ENCODE peak calls at places on chromosomes 16 and 17, in six cellular contexts. K, B, U, J, I and R are unnamed samples.
A peak's percentile ranks its signal among the peaks of the same experiment; 100 is the strongest.

GRCh38 chr16:56856876-56857447 is 8.0 kb upstream of the SLC12A3 start:
- DNase-seq in J (no peak), B (no peak), U (no peak), K (no peak), I (no peak), R (no peak)

GRCh38 chr17:38735161-38735997 is 5.2 kb downstream of the CISD3 start:
- DNase-seq in B (peak; percentile 24), K (no peak), J (no peak), U (peak; percentile 56), I (peak; percentile 74), R (no peak)

GRCh38 chr16:89116341-89117238 is 22.9 kb downstream of the ACSF3 start:
- DNase-seq in I (peak; percentile 23), K (no peak), U (no peak), J (no peak), B (no peak), R (no peak)

GRCh38 chr16:84247844-84248243 is 8.0 kb upstream of the KCNG4 start:
- DNase-seq in B (no peak), U (no peak), I (no peak), K (no peak), J (peak; percentile 43), R (peak; percentile 20)

GRCh38 chr16:66740010-66740409 is 11.4 kb downstream of the DYNC1LI2 start:
- DNase-seq in I (no peak), B (peak; percentile 41), K (no peak), J (no peak), U (peak; percentile 58), R (no peak)

GRCh38 chr17:28745777-28746473 is 2.1 kb downstream of the TRAF4 start:
- DNase-seq in J (no peak), U (no peak), B (no peak), I (peak; percentile 72), K (no peak), R (no peak)

GRCh38 chr17:81535480-81536298 is 7.5 kb downstream of the FSCN2 start:
- DNase-seq in J (no peak), I (no peak), B (no peak), U (no peak), K (no peak), R (no peak)

GRCh38 chr17:60577147-60577925 is 22.7 kb upstream of the PPM1D start:
- DNase-seq in K (no peak), J (peak; percentile 47), U (peak; percentile 75), I (no peak), B (peak; percentile 88), R (peak; percentile 49)

GRCh38 chr17:65022751-65023421 is 33.7 kb downstream of the GNA13 start:
- DNase-seq in I (no peak), J (peak; percentile 87), B (peak; percentile 41), U (peak; percentile 20), K (no peak), R (peak; percentile 88)

GRCh38 chr16:74627506-74628220 is 20.7 kb upstream of the GLG1 start:
- DNase-seq in I (no peak), K (no peak), U (no peak), J (peak; percentile 29), B (peak; percentile 42), R (no peak)

GRCh38 chr16:49488336-49488735 is 114.7 kb downstream of the C16orf78 start:
- DNase-seq in U (no peak), J (no peak), I (no peak), K (no peak), B (no peak), R (no peak)

GRCh38 chr16:84367750-84368320 is 503 bp upstream of the ATP2C2 start:
- DNase-seq in U (no peak), I (peak; percentile 76), K (no peak), J (no peak), B (no peak), R (no peak)

GRCh38 chr16:2919511-2920255 is 8.0 kb downstream of the FLYWCH1 start:
- DNase-seq in J (peak; percentile 54), B (peak; percentile 78), U (peak; percentile 82), I (no peak), K (no peak), R (no peak)

GRCh38 chr16:57795431-57795878 is 6.8 kb downstream of the KIFC3 start:
- DNase-seq in K (no peak), B (peak; percentile 63), U (peak; percentile 67), I (no peak), J (peak; percentile 49), R (no peak)

GRCh38 chr16:82638095-82638798 is 11.5 kb downstream of the CDH13 start:
- DNase-seq in K (no peak), B (peak; percentile 85), I (no peak), U (peak; percentile 81), J (peak; percentile 89), R (peak; percentile 68)

GRCh38 chr17:19328441-19329061 is 34.0 kb downstream of the B9D1 start:
- DNase-seq in K (no peak), J (no peak), B (no peak), U (no peak), I (no peak), R (no peak)

GRCh38 chr17:62995377-62995885 is 29.4 kb downstream of the TANC2 start:
- DNase-seq in J (peak; percentile 37), B (peak; percentile 49), U (peak; percentile 70), I (peak; percentile 36), K (no peak), R (no peak)

GRCh38 chr16:2963074-2963610 is 933 bp upstream of the KREMEN2 start:
- DNase-seq in I (no peak), J (no peak), U (no peak), B (no peak), K (no peak), R (no peak)

GRCh38 chr16:80819988-80820387 is 15.6 kb upstream of the CDYL2 start:
- DNase-seq in J (no peak), K (no peak), I (no peak), B (no peak), U (no peak), R (no peak)

GRCh38 chr17:39640493-39641118 is 3.7 kb downstream of the STARD3 start:
- DNase-seq in U (no peak), K (no peak), J (no peak), B (no peak), I (no peak), R (no peak)

GRCh38 chr17:16286009-16286946 is 67.0 kb downstream of the CENPV start:
- DNase-seq in J (peak; percentile 99), K (peak; percentile 88), U (peak; percentile 99), I (peak; percentile 87), B (peak; percentile 98), R (peak; percentile 90)

GRCh38 chr16:6362321-6362720 is 970.3 kb upstream of the RBFOX1 start:
- DNase-seq in U (no peak), B (no peak), I (no peak), J (no peak), K (no peak), R (no peak)

GRCh38 chr16:86768231-86768791 is 190.0 kb downstream of the FOXL1 start:
- DNase-seq in U (no peak), B (no peak), J (peak; percentile 88), K (no peak), I (no peak), R (no peak)

GRCh38 chr17:78412403-78412802 is 34.0 kb downstream of the PGS1 start:
- DNase-seq in U (peak; percentile 36), I (no peak), K (no peak), J (peak; percentile 22), B (peak; percentile 56), R (no peak)

GRCh38 chr16:21150375-21151001 is at the start of gene DNAH3:
- DNase-seq in I (no peak), U (peak; percentile 45), J (no peak), K (no peak), B (no peak), R (peak; percentile 84)

GRCh38 chr17:68314916-68315535 is 23.7 kb downstream of the ARSG start:
- DNase-seq in U (peak; percentile 56), K (no peak), B (no peak), I (no peak), J (no peak), R (no peak)

GRCh38 chr17:57890857-57891232 is 41.0 kb upstream of the MRPS23 start:
- DNase-seq in B (no peak), U (no peak), K (no peak), I (no peak), J (no peak), R (no peak)

GRCh38 chr16:69345923-69346322 is 5.7 kb downstream of the TMED6 start:
- DNase-seq in K (no peak), J (no peak), B (no peak), I (no peak), U (no peak), R (no peak)

GRCh38 chr17:16906670-16907069 is 65.2 kb downstream of the TNFRSF13B start:
- DNase-seq in I (no peak), J (peak; percentile 93), K (no peak), U (no peak), B (peak; percentile 38), R (no peak)

GRCh38 chr16:27404163-27404823 is 2.3 kb downstream of the IL21R start:
- DNase-seq in B (no peak), J (no peak), I (no peak), U (no peak), K (no peak), R (no peak)

GRCh38 chr17:81254955-81255717 is 16.0 kb downstream of the NDUFAF8 start:
- DNase-seq in I (peak; percentile 87), B (peak; percentile 87), K (no peak), J (peak; percentile 77), U (peak; percentile 83), R (no peak)

GRCh38 chr16:85370543-85370880 is 242.6 kb upstream of the GSE1 start:
- DNase-seq in U (no peak), I (no peak), J (no peak), B (no peak), K (no peak), R (no peak)
- H3K4me3 ChIP-seq in U (no peak overlapping the region), I (no peak overlapping the region), J (no peak overlapping the region), B (no peak overlapping the region), K (no peak overlapping the region), R (no peak overlapping the region)

GRCh38 chr17:4790705-4791088 is 1.9 kb downstream of the GLTPD2 start:
- DNase-seq in U (no peak), K (no peak), B (no peak), I (no peak), J (no peak), R (no peak)

GRCh38 chr17:4788159-4788806 is 481 bp upstream of the GLTPD2 start:
- DNase-seq in U (peak; percentile 2), I (no peak), B (peak; percentile 12), J (no peak), K (no peak), R (no peak)

GRCh38 chr17:4788807-4789700 is at the start of gene GLTPD2:
- DNase-seq in B (no peak), K (no peak), U (peak; percentile 11), I (peak; percentile 51), J (no peak), R (no peak)

GRCh38 chr17:4789701-4789950 is 862 bp downstream of the GLTPD2 start:
- DNase-seq in U (no peak), B (no peak), K (no peak), J (no peak), I (no peak), R (no peak)

GRCh38 chr17:4789951-4790704 is 1.4 kb downstream of the GLTPD2 start:
- DNase-seq in B (peak; percentile 93), I (peak; percentile 93), U (peak; percentile 90), K (peak; percentile 17), J (peak; percentile 89), R (peak; percentile 32)
- TF ChIP-seq CTCF in B (peak; percentile 66), I (peak; percentile 93), U (peak; percentile 63), K (peak; percentile 93), J (peak; percentile 40), R (peak; percentile 57)

GRCh38 chr17:7215136-7215638 is 4.4 kb downstream of the DLG4 start:
- DNase-seq in J (no peak), B (no peak), U (no peak), I (no peak), K (no peak), R (peak; percentile 68)
- H3K4me3 ChIP-seq in J (peak overlapping the region; percentile 45), B (peak overlapping the region; percentile 62), U (peak overlapping the region; percentile 10), I (no peak overlapping the region), K (peak overlapping the region; percentile 66), R (no peak overlapping the region)

GRCh38 chr17:30554839-30555751 is 77.9 kb downstream of the GOSR1 start:
- DNase-seq in U (peak; percentile 40), I (peak; percentile 34), K (no peak), B (peak; percentile 21), J (no peak), R (no peak)
- TF ChIP-seq CTCF in U (peak; percentile 33), I (no peak), K (peak; percentile 38), B (peak; percentile 23), J (no peak), R (peak; percentile 22)